ENCODE peak calls at places on chromosome 1, in five cellular contexts. O is KBM-7, K is lung, B is GM23338, I is GM12865. L is an unnamed sample.

GRCh38 chr1:196723325-196724185 is 51.1 kb upstream of the CFHR3 start:
- DNase-seq in O (peak), K (peak), B (peak), I (peak), L (peak)

GRCh38 chr1:76247261-76247852 is 172.8 kb downstream of the ST6GALNAC3 start:
- DNase-seq in O (no peak), K (no peak), B (peak), I (no peak), L (no peak)

GRCh38 chr1:167905671-167906070 is 8.3 kb downstream of the ADCY10 start:
- DNase-seq in O (peak), K (no peak), B (no peak), I (no peak), L (no peak)

GRCh38 chr1:177567393-177567792 is 396.6 kb downstream of the BRINP2 start:
- DNase-seq in O (no peak), K (no peak), B (peak), I (peak), L (peak)

GRCh38 chr1:204251926-204252689 is 38.3 kb upstream of the GOLT1A start:
- DNase-seq in O (no peak), K (no peak), B (no peak), I (no peak), L (no peak)

GRCh38 chr1:30527511-30528140 is 195.8 kb downstream of the MATN1 start:
- DNase-seq in O (no peak), K (no peak), B (no peak), I (no peak), L (peak)

GRCh38 chr1:155890251-155890650 is 20.9 kb downstream of the RIT1 start:
- DNase-seq in O (no peak), K (no peak), B (no peak), I (no peak), L (no peak)

GRCh38 chr1:231557411-231557810 is 28.9 kb downstream of the TSNAX start:
- DNase-seq in O (no peak), K (no peak), B (no peak), I (no peak), L (no peak)

GRCh38 chr1:3007298-3008147 is 13.7 kb upstream of the ACTRT2 start:
- DNase-seq in O (no peak), K (no peak), B (no peak), I (no peak), L (no peak)

GRCh38 chr1:80258659-80259058 is 1252.1 kb upstream of the ADGRL4 start:
- DNase-seq in O (no peak), K (no peak), B (peak), I (no peak), L (no peak)

GRCh38 chr1:245583081-245583480 is 428.3 kb downstream of the KIF26B start:
- DNase-seq in O (no peak), K (no peak), B (no peak), I (no peak), L (no peak)

GRCh38 chr1:2466834-2467554 is 9.1 kb upstream of the PLCH2 start:
- DNase-seq in O (no peak), K (no peak), B (peak), I (no peak), L (no peak)

GRCh38 chr1:21491483-21492170 is 17.6 kb upstream of the ALPL start:
- DNase-seq in O (peak), K (no peak), B (no peak), I (no peak), L (no peak)

GRCh38 chr1:46205794-46206193 is 2.7 kb downstream of the LURAP1 start:
- DNase-seq in O (no peak), K (no peak), B (no peak), I (no peak), L (no peak)

GRCh38 chr1:178733972-178734371 is 8.9 kb downstream of the RALGPS2 start:
- DNase-seq in O (peak), K (no peak), B (peak), I (no peak), L (no peak)

GRCh38 chr1:228141082-228141870 is 1.2 kb downstream of the GUK1 start:
- DNase-seq in O (peak), K (no peak), B (no peak), I (peak), L (peak)

GRCh38 chr1:101242331-101243050 is 5.7 kb downstream of the S1PR1 start:
- DNase-seq in O (no peak), K (no peak), B (no peak), I (no peak), L (no peak)

GRCh38 chr1:5391725-5392124 is 600.5 kb downstream of the NPHP4 start:
- DNase-seq in O (no peak), K (no peak), B (no peak), I (no peak), L (no peak)

GRCh38 chr1:229027622-229028182 is 243.2 kb upstream of the RAB4A start:
- DNase-seq in O (peak), K (peak), B (peak), I (peak), L (peak)

GRCh38 chr1:3444736-3445135 is 9.7 kb upstream of the ARHGEF16 start:
- DNase-seq in O (no peak), K (no peak), B (no peak), I (no peak), L (no peak)

GRCh38 chr1:234438579-234438978 is 40.4 kb downstream of the TARBP1 start:
- DNase-seq in O (no peak), K (no peak), B (no peak), I (no peak), L (no peak)

GRCh38 chr1:97145321-97145956 is 423.9 kb downstream of the PTBP2 start:
- DNase-seq in O (no peak), K (no peak), B (no peak), I (no peak), L (peak)

GRCh38 chr1:159881930-159882839 is 17.8 kb downstream of the CFAP45 start:
- DNase-seq in O (no peak), K (peak), B (no peak), I (peak), L (peak)

GRCh38 chr1:61244114-61244513 is 161.8 kb downstream of the NFIA start:
- DNase-seq in O (no peak), K (no peak), B (no peak), I (no peak), L (peak)

GRCh38 chr1:230422221-230422981 is 3.7 kb downstream of the PGBD5 start:
- DNase-seq in O (no peak), K (no peak), B (peak), I (peak), L (no peak)

GRCh38 chr1:243336163-243336562 is 80.3 kb downstream of the SDCCAG8 start:
- DNase-seq in O (no peak), K (no peak), B (no peak), I (no peak), L (no peak)

GRCh38 chr1:236395780-236396664 is 1.9 kb downstream of the EDARADD start:
- DNase-seq in O (peak), K (no peak), B (peak), I (no peak), L (peak)

GRCh38 chr1:58143972-58144752 is 402.4 kb downstream of the OMA1 start:
- DNase-seq in O (no peak), K (no peak), B (no peak), I (no peak), L (no peak)

GRCh38 chr1:59150537-59151386 is 146.1 kb upstream of the FGGY start:
- DNase-seq in O (peak), K (peak), B (no peak), I (peak), L (peak)

GRCh38 chr1:3011127-3011526 is 10.1 kb upstream of the ACTRT2 start:
- DNase-seq in O (no peak), K (no peak), B (no peak), I (no peak), L (no peak)

GRCh38 chr1:171219751-171220385 is 28.4 kb upstream of the FMO1 start:
- DNase-seq in O (no peak), K (no peak), B (peak), I (no peak), L (peak)

GRCh38 chr1:156118175-156118868 is 3.8 kb downstream of the LMNA start:
- DNase-seq in O (no peak), K (no peak), B (no peak), I (no peak), L (peak)

GRCh38 chr1:155126494-155127104 is 1.1 kb upstream of the EFNA1 start:
- DNase-seq in O (no peak), K (peak), B (peak), I (peak), L (peak)

GRCh38 chr1:227303662-227304061 is 14.6 kb downstream of the CDC42BPA start:
- DNase-seq in O (no peak), K (no peak), B (no peak), I (no peak), L (no peak)

GRCh38 chr1:206540044-206540758 is 32.9 kb downstream of the RASSF5 start:
- DNase-seq in O (no peak), K (peak), B (no peak), I (no peak), L (no peak)